ENCODE peak calls at places on chromosome 4, in seven cellular contexts. One of them, this sample, is unnamed. For H3K4me1, the result is how much of the 10 kb centered on the place peaks cover.

GRCh38 chr4:48340276-48340904 is 939 bp upstream of the SLAIN2 start:
- DNase-seq in spleen: no peak
- DNase-seq in stomach: no peak
- DNase-seq in suprapubic skin: no peak
- DNase-seq in HCT116: no peak
- DNase-seq in sigmoid colon: no peak
- DNase-seq in K562: peak
- DNase-seq in this sample: peak

GRCh38 chr4:150248181-150248580 is 169.9 kb downstream of the DCLK2 start:
- DNase-seq in HCT116: no peak
- DNase-seq in K562: no peak
- DNase-seq in sigmoid colon: no peak
- DNase-seq in stomach: no peak
- DNase-seq in suprapubic skin: no peak
- DNase-seq in spleen: no peak
- DNase-seq in this sample: no peak

GRCh38 chr4:66855956-66856355 is 689.3 kb downstream of the CENPC start:
- DNase-seq in K562: no peak
- DNase-seq in stomach: no peak
- DNase-seq in HCT116: no peak
- DNase-seq in suprapubic skin: no peak
- DNase-seq in spleen: no peak
- DNase-seq in sigmoid colon: no peak
- DNase-seq in this sample: no peak

GRCh38 chr4:89723096-89723495 is 113.9 kb downstream of the SNCA start:
- DNase-seq in HCT116: no peak
- DNase-seq in sigmoid colon: no peak
- DNase-seq in suprapubic skin: no peak
- DNase-seq in spleen: no peak
- DNase-seq in K562: no peak
- DNase-seq in stomach: no peak
- DNase-seq in this sample: no peak

GRCh38 chr4:138841341-138841740 is 174.2 kb upstream of the NOCT start:
- DNase-seq in HCT116: no peak
- DNase-seq in stomach: no peak
- DNase-seq in K562: no peak
- DNase-seq in suprapubic skin: no peak
- DNase-seq in sigmoid colon: no peak
- DNase-seq in spleen: no peak
- DNase-seq in this sample: no peak

GRCh38 chr4:86033171-86033570 is 326.7 kb downstream of the MAPK10 start:
- DNase-seq in sigmoid colon: peak
- DNase-seq in suprapubic skin: no peak
- DNase-seq in HCT116: no peak
- DNase-seq in stomach: peak
- DNase-seq in K562: no peak
- DNase-seq in spleen: no peak
- DNase-seq in this sample: peak

GRCh38 chr4:24794916-24795665 is at the start of gene SOD3:
- DNase-seq in suprapubic skin: peak
- DNase-seq in spleen: peak
- DNase-seq in stomach: peak
- DNase-seq in HCT116: no peak
- DNase-seq in K562: peak
- DNase-seq in sigmoid colon: peak
- DNase-seq in this sample: peak

GRCh38 chr4:152112887-152113286 is 352.1 kb upstream of the GATB start:
- DNase-seq in suprapubic skin: no peak
- DNase-seq in HCT116: no peak
- DNase-seq in spleen: no peak
- DNase-seq in sigmoid colon: no peak
- DNase-seq in stomach: no peak
- DNase-seq in K562: no peak
- DNase-seq in this sample: no peak

GRCh38 chr4:152417648-152418047 is 118.2 kb downstream of the FBXW7 start:
- DNase-seq in K562: no peak
- DNase-seq in sigmoid colon: no peak
- DNase-seq in suprapubic skin: no peak
- DNase-seq in stomach: no peak
- DNase-seq in HCT116: no peak
- DNase-seq in spleen: no peak
- DNase-seq in this sample: no peak

GRCh38 chr4:15965325-15965724 is 2.4 kb upstream of the FGFBP2 start:
- DNase-seq in sigmoid colon: no peak
- DNase-seq in K562: no peak
- DNase-seq in stomach: no peak
- DNase-seq in spleen: no peak
- DNase-seq in suprapubic skin: no peak
- DNase-seq in HCT116: no peak
- DNase-seq in this sample: no peak

GRCh38 chr4:107814758-107815552 is 9.8 kb upstream of the SGMS2 start:
- DNase-seq in suprapubic skin: no peak
- DNase-seq in K562: no peak
- DNase-seq in HCT116: no peak
- DNase-seq in spleen: no peak
- DNase-seq in stomach: no peak
- DNase-seq in sigmoid colon: no peak
- DNase-seq in this sample: no peak

GRCh38 chr4:48604527-48604926 is 114.5 kb downstream of the ZAR1 start:
- DNase-seq in sigmoid colon: no peak
- DNase-seq in HCT116: no peak
- DNase-seq in suprapubic skin: no peak
- DNase-seq in spleen: no peak
- DNase-seq in stomach: no peak
- DNase-seq in K562: no peak
- DNase-seq in this sample: peak

GRCh38 chr4:139281212-139281611 is 1.2 kb upstream of the MGARP start:
- DNase-seq in K562: no peak
- DNase-seq in HCT116: no peak
- DNase-seq in spleen: no peak
- DNase-seq in stomach: no peak
- DNase-seq in suprapubic skin: no peak
- DNase-seq in sigmoid colon: no peak
- DNase-seq in this sample: no peak

GRCh38 chr4:4859010-4859798 is at the start of gene MSX1:
- DNase-seq in K562: peak
- DNase-seq in suprapubic skin: peak
- DNase-seq in spleen: peak
- DNase-seq in sigmoid colon: peak
- DNase-seq in HCT116: peak
- DNase-seq in stomach: peak
- DNase-seq in this sample: peak

GRCh38 chr4:121192500-121192899 is 28.4 kb upstream of the TNIP3 start:
- DNase-seq in sigmoid colon: no peak
- DNase-seq in stomach: no peak
- DNase-seq in K562: no peak
- DNase-seq in suprapubic skin: no peak
- DNase-seq in spleen: no peak
- DNase-seq in HCT116: peak
- DNase-seq in this sample: no peak

GRCh38 chr4:23614284-23614892 is 275.5 kb downstream of the PPARGC1A start:
- DNase-seq in suprapubic skin: no peak
- DNase-seq in stomach: no peak
- DNase-seq in sigmoid colon: no peak
- DNase-seq in spleen: no peak
- DNase-seq in HCT116: no peak
- DNase-seq in K562: no peak
- DNase-seq in this sample: no peak

GRCh38 chr4:189202182-189202868 is 738.3 kb upstream of the FRG1 start:
- DNase-seq in suprapubic skin: peak
- DNase-seq in sigmoid colon: peak
- DNase-seq in HCT116: peak
- DNase-seq in stomach: peak
- DNase-seq in spleen: peak
- DNase-seq in K562: peak
- DNase-seq in this sample: peak

GRCh38 chr4:168485511-168485910 is 5.2 kb upstream of the DDX60L start:
- DNase-seq in HCT116: no peak
- DNase-seq in suprapubic skin: no peak
- DNase-seq in stomach: no peak
- DNase-seq in K562: no peak
- DNase-seq in sigmoid colon: no peak
- DNase-seq in spleen: no peak
- DNase-seq in this sample: no peak

GRCh38 chr4:76589402-76589801 is 154.4 kb downstream of the SHROOM3 start:
- DNase-seq in suprapubic skin: no peak
- DNase-seq in stomach: no peak
- DNase-seq in HCT116: no peak
- DNase-seq in K562: no peak
- DNase-seq in sigmoid colon: no peak
- DNase-seq in spleen: no peak
- DNase-seq in this sample: peak

GRCh38 chr4:99300934-99301333 is 10.1 kb upstream of the ADH1A start:
- DNase-seq in sigmoid colon: peak
- DNase-seq in stomach: peak
- DNase-seq in K562: peak
- DNase-seq in HCT116: no peak
- DNase-seq in spleen: no peak
- DNase-seq in suprapubic skin: peak
- DNase-seq in this sample: peak

GRCh38 chr4:56728512-56728911 is 47.4 kb upstream of the HOPX start:
- DNase-seq in spleen: no peak
- DNase-seq in HCT116: no peak
- DNase-seq in sigmoid colon: peak
- DNase-seq in K562: no peak
- DNase-seq in suprapubic skin: no peak
- DNase-seq in stomach: peak
- DNase-seq in this sample: peak

DNA sequence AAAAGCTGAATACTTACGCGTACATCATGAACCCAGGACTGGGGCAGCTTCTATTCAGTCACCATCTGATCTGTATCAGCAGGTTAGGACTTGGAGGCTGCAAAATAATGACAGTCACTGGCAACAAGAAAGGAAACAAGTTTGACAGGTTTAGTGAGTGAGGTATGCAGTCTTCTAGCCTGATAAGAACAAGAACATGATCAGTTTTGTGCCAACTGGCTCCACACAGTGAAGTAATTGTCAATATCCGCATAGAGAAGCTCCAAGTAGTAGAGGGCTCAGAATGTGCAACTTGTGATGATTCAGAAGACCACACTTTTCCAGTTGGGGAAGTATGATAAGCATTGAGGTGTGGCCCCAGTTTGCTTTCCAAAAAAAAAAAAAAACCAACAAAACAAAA is at the start of gene TMPRSS11F:
- DNase-seq in spleen: no peak
- DNase-seq in HCT116: peak
- DNase-seq in K562: peak
- DNase-seq in stomach: no peak
- DNase-seq in sigmoid colon: no peak
- DNase-seq in suprapubic skin: no peak
- DNase-seq in this sample: no peak
- H3K27ac ChIP-seq in spleen: no peak
- H3K27ac ChIP-seq in HCT116: no peak
- H3K27ac ChIP-seq in K562: peak
- H3K27ac ChIP-seq in stomach: no peak
- H3K27ac ChIP-seq in sigmoid colon: no peak
- H3K27ac ChIP-seq in suprapubic skin: no peak
- H3K27ac ChIP-seq in this sample: no peak

GRCh38 chr4:154399259-154399974 is 92.2 kb downstream of the DCHS2 start:
- DNase-seq in suprapubic skin: no peak
- DNase-seq in HCT116: no peak
- DNase-seq in spleen: no peak
- DNase-seq in sigmoid colon: no peak
- DNase-seq in K562: no peak
- DNase-seq in stomach: no peak
- DNase-seq in this sample: no peak
- TF ChIP-seq POLR2AphosphoS5 in suprapubic skin: no peak
- TF ChIP-seq POLR2AphosphoS5 in HCT116: no peak
- TF ChIP-seq POLR2AphosphoS5 in spleen: no peak
- TF ChIP-seq POLR2AphosphoS5 in sigmoid colon: no peak
- TF ChIP-seq POLR2AphosphoS5 in K562: no peak
- TF ChIP-seq POLR2AphosphoS5 in stomach: no peak
- TF ChIP-seq POLR2AphosphoS5 in this sample: no peak

GRCh38 chr4:2077537-2078460 is 18.7 kb downstream of the NAT8L start:
- DNase-seq in HCT116: no peak
- DNase-seq in K562: no peak
- DNase-seq in stomach: no peak
- DNase-seq in sigmoid colon: peak
- DNase-seq in suprapubic skin: no peak
- DNase-seq in spleen: peak
- DNase-seq in this sample: no peak
- H3K4me1 ChIP-seq in HCT116: under half
- H3K4me1 ChIP-seq in K562: under half
- H3K4me1 ChIP-seq in stomach: under half
- H3K4me1 ChIP-seq in sigmoid colon: under half
- H3K4me1 ChIP-seq in suprapubic skin: under half
- H3K4me1 ChIP-seq in spleen: under half
- H3K4me1 ChIP-seq in this sample: under half

GRCh38 chr4:40848251-40848650 is 98.5 kb downstream of the NSUN7 start:
- DNase-seq in suprapubic skin: no peak
- DNase-seq in spleen: no peak
- DNase-seq in sigmoid colon: peak
- DNase-seq in stomach: no peak
- DNase-seq in HCT116: no peak
- DNase-seq in K562: no peak
- DNase-seq in this sample: no peak
- H3K27ac ChIP-seq in suprapubic skin: no peak
- H3K27ac ChIP-seq in spleen: no peak
- H3K27ac ChIP-seq in sigmoid colon: no peak
- H3K27ac ChIP-seq in stomach: no peak
- H3K27ac ChIP-seq in HCT116: no peak
- H3K27ac ChIP-seq in K562: no peak
- H3K27ac ChIP-seq in this sample: no peak

DNA sequence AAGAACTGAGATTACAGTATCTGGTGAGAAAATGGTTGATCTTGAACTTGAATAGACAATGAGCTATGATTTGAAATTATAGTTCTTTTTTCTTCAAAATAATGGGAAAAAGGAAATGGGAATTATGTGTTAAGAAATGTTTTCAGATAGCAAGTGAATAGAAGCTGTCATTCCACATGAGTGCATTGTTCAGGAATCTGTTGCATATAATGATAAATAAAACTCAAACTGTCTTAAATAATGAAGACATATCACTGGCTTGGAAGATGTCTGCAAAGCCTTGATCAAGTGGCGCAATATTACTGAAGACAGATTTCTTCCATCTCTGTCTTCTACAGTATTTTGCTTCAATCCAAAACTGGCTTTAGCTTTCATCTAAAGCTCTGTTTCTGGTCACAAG is 479.3 kb upstream of the ZFP42 start:
- DNase-seq in stomach: no peak
- DNase-seq in HCT116: no peak
- DNase-seq in suprapubic skin: no peak
- DNase-seq in spleen: no peak
- DNase-seq in sigmoid colon: no peak
- DNase-seq in K562: no peak
- DNase-seq in this sample: no peak
- TF ChIP-seq POLR2AphosphoS5 in stomach: no peak
- TF ChIP-seq POLR2AphosphoS5 in HCT116: no peak
- TF ChIP-seq POLR2AphosphoS5 in suprapubic skin: no peak
- TF ChIP-seq POLR2AphosphoS5 in spleen: no peak
- TF ChIP-seq POLR2AphosphoS5 in sigmoid colon: no peak
- TF ChIP-seq POLR2AphosphoS5 in K562: no peak
- TF ChIP-seq POLR2AphosphoS5 in this sample: no peak